ENCODE peak calls at places on chromosomes 12 and 14, in five cellular contexts. One of them, this sample, is unnamed.

GRCh38 chr12:131507094-131507493 is 203.8 kb upstream of the SFSWAP start:
- DNase-seq in fibroblast of the aortic adventitia: no peak
- DNase-seq in CD4-positive, alpha-beta T cell: no peak
- DNase-seq in left ventricle myocardium inferior: no peak
- DNase-seq in OCI-LY7: no peak
- DNase-seq in this sample: peak

GRCh38 chr12:70032076-70032475 is 207.0 kb downstream of the MYRFL start:
- DNase-seq in fibroblast of the aortic adventitia: no peak
- DNase-seq in CD4-positive, alpha-beta T cell: no peak
- DNase-seq in left ventricle myocardium inferior: no peak
- DNase-seq in OCI-LY7: no peak
- DNase-seq in this sample: no peak

GRCh38 chr14:101068293-101068957 is 164.9 kb upstream of the RTL1 start:
- DNase-seq in fibroblast of the aortic adventitia: no peak
- DNase-seq in CD4-positive, alpha-beta T cell: no peak
- DNase-seq in left ventricle myocardium inferior: no peak
- DNase-seq in OCI-LY7: no peak
- DNase-seq in this sample: peak

GRCh38 chr12:77299001-77299400 is 233.6 kb upstream of the E2F7 start:
- DNase-seq in fibroblast of the aortic adventitia: peak
- DNase-seq in CD4-positive, alpha-beta T cell: no peak
- DNase-seq in left ventricle myocardium inferior: no peak
- DNase-seq in OCI-LY7: no peak
- DNase-seq in this sample: no peak

GRCh38 chr12:119988440-119988787 is 622 bp upstream of the BICDL1 start:
- DNase-seq in fibroblast of the aortic adventitia: peak
- DNase-seq in CD4-positive, alpha-beta T cell: no peak
- DNase-seq in left ventricle myocardium inferior: no peak
- DNase-seq in OCI-LY7: no peak
- DNase-seq in this sample: no peak

GRCh38 chr12:28121899-28122655 is 68.2 kb upstream of the CCDC91 start:
- DNase-seq in fibroblast of the aortic adventitia: no peak
- DNase-seq in CD4-positive, alpha-beta T cell: no peak
- DNase-seq in left ventricle myocardium inferior: no peak
- DNase-seq in OCI-LY7: no peak
- DNase-seq in this sample: no peak

GRCh38 chr12:131905640-131906091 is 11.2 kb downstream of the ULK1 start:
- DNase-seq in fibroblast of the aortic adventitia: no peak
- DNase-seq in CD4-positive, alpha-beta T cell: no peak
- DNase-seq in left ventricle myocardium inferior: no peak
- DNase-seq in OCI-LY7: no peak
- DNase-seq in this sample: no peak

GRCh38 chr12:5073838-5074237 is 30.2 kb downstream of the KCNA5 start:
- DNase-seq in fibroblast of the aortic adventitia: peak
- DNase-seq in CD4-positive, alpha-beta T cell: no peak
- DNase-seq in left ventricle myocardium inferior: no peak
- DNase-seq in OCI-LY7: peak
- DNase-seq in this sample: no peak

GRCh38 chr14:106840258-106840657 is 1313.9 kb downstream of the TMEM121 start:
- DNase-seq in fibroblast of the aortic adventitia: no peak
- DNase-seq in CD4-positive, alpha-beta T cell: no peak
- DNase-seq in left ventricle myocardium inferior: no peak
- DNase-seq in OCI-LY7: peak
- DNase-seq in this sample: no peak

GRCh38 chr12:132560421-132560830 is 50.0 kb downstream of the LRCOL1 start:
- DNase-seq in fibroblast of the aortic adventitia: no peak
- DNase-seq in CD4-positive, alpha-beta T cell: no peak
- DNase-seq in left ventricle myocardium inferior: no peak
- DNase-seq in OCI-LY7: peak
- DNase-seq in this sample: peak

GRCh38 chr12:123106640-123107359 is 44.1 kb downstream of the PITPNM2 start:
- DNase-seq in fibroblast of the aortic adventitia: no peak
- DNase-seq in CD4-positive, alpha-beta T cell: no peak
- DNase-seq in left ventricle myocardium inferior: peak
- DNase-seq in OCI-LY7: peak
- DNase-seq in this sample: no peak

GRCh38 chr12:74539261-74539660 is 1.6 kb downstream of the ATXN7L3B start:
- DNase-seq in fibroblast of the aortic adventitia: no peak
- DNase-seq in CD4-positive, alpha-beta T cell: no peak
- DNase-seq in left ventricle myocardium inferior: no peak
- DNase-seq in OCI-LY7: peak
- DNase-seq in this sample: no peak

GRCh38 chr14:65335548-65335947 is 77.0 kb upstream of the FUT8 start:
- DNase-seq in fibroblast of the aortic adventitia: no peak
- DNase-seq in CD4-positive, alpha-beta T cell: no peak
- DNase-seq in left ventricle myocardium inferior: no peak
- DNase-seq in OCI-LY7: no peak
- DNase-seq in this sample: no peak

GRCh38 chr14:69376439-69376838 is 21.7 kb downstream of the ERH start:
- DNase-seq in fibroblast of the aortic adventitia: peak
- DNase-seq in CD4-positive, alpha-beta T cell: no peak
- DNase-seq in left ventricle myocardium inferior: no peak
- DNase-seq in OCI-LY7: no peak
- DNase-seq in this sample: no peak

GRCh38 chr14:92982941-92983340 is 60.0 kb downstream of the CHGA start:
- DNase-seq in fibroblast of the aortic adventitia: no peak
- DNase-seq in CD4-positive, alpha-beta T cell: no peak
- DNase-seq in left ventricle myocardium inferior: no peak
- DNase-seq in OCI-LY7: no peak
- DNase-seq in this sample: no peak

GRCh38 chr12:48084066-48084465 is 21.8 kb downstream of the SENP1 start:
- DNase-seq in fibroblast of the aortic adventitia: peak
- DNase-seq in CD4-positive, alpha-beta T cell: no peak
- DNase-seq in left ventricle myocardium inferior: no peak
- DNase-seq in OCI-LY7: peak
- DNase-seq in this sample: no peak
- TF ChIP-seq CTCF in fibroblast of the aortic adventitia: peak
- TF ChIP-seq CTCF in CD4-positive, alpha-beta T cell: peak
- TF ChIP-seq CTCF in left ventricle myocardium inferior: peak
- TF ChIP-seq CTCF in OCI-LY7: peak
- TF ChIP-seq CTCF in this sample: no peak

DNA sequence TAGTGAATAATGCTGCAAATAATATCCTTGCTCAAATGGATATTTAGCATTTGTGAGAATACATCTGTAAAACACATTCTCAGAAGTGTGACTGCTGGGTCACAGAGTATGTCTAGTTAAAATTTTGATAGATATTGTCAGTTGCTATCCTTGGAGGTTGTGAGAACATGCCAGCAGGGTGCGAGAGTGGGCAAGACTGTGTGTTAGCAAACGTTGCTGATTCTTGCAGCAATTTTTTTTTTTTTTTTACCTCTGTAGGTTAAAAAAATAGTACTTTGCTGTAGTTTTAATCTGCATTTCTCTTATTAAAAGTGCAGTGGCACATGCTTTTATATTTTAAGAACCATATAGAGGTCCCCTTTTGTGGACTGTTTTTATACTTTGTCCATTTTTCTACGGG is 4.5 kb upstream of the NYNRIN start:
- DNase-seq in fibroblast of the aortic adventitia: no peak
- DNase-seq in CD4-positive, alpha-beta T cell: no peak
- DNase-seq in left ventricle myocardium inferior: no peak
- DNase-seq in OCI-LY7: peak
- DNase-seq in this sample: no peak
- TF ChIP-seq CTCF in fibroblast of the aortic adventitia: no peak
- TF ChIP-seq CTCF in CD4-positive, alpha-beta T cell: no peak
- TF ChIP-seq CTCF in left ventricle myocardium inferior: no peak
- TF ChIP-seq CTCF in OCI-LY7: peak
- TF ChIP-seq CTCF in this sample: no peak

DNA sequence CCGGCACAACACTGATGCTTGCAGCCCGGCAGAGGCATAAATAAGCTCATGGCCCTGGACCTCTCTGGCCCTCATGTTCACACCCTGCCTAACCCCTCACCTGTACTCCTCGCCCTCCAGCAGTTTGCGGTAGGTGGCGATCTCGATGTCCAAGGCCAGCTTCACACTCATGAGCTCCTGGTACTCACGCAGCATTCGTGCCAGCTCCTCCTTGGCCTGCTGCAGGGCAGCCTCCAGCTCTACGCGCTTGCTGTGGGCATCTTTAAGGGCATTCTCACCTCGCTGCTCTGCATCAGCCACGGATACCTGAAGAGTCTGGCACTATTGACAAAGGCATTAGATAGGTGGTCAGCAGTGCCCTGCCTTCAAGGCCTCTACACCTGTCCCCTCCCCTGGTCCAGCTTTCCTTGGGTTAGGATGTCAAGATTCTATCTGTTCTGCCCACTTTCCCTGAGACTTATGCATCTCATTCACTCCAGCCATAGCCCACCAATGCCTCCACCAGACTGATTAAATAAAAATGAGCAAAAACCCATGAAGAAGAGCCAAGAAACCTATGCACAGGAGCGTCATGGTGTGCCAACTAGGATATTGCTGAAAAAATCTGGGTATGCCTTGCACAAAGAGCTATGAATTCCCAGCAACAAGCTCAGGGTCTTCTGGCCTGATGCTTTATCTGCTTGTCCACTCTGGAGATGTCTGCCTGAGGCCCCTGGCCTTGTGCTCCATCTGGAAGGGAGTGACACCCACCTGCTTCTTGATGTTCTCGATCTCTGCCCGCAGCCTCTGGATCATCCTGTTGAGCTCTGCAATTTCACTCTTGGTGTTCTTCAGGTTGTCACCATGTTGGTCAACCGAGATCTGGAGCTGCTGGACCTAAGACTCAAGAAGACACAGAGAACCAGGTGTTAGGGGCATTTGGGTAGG is 6.1 kb downstream of the KRT4 start:
- DNase-seq in fibroblast of the aortic adventitia: no peak
- DNase-seq in CD4-positive, alpha-beta T cell: no peak
- DNase-seq in left ventricle myocardium inferior: no peak
- DNase-seq in OCI-LY7: no peak
- DNase-seq in this sample: no peak
- TF ChIP-seq CTCF in fibroblast of the aortic adventitia: no peak
- TF ChIP-seq CTCF in CD4-positive, alpha-beta T cell: no peak
- TF ChIP-seq CTCF in left ventricle myocardium inferior: no peak
- TF ChIP-seq CTCF in OCI-LY7: no peak
- TF ChIP-seq CTCF in this sample: no peak

GRCh38 chr14:32384464-32384863 is 55.4 kb downstream of the AKAP6 start:
- DNase-seq in fibroblast of the aortic adventitia: no peak
- DNase-seq in CD4-positive, alpha-beta T cell: no peak
- DNase-seq in left ventricle myocardium inferior: no peak
- DNase-seq in OCI-LY7: no peak
- DNase-seq in this sample: no peak

GRCh38 chr14:32381869-32382268 is 52.8 kb downstream of the AKAP6 start:
- DNase-seq in fibroblast of the aortic adventitia: peak
- DNase-seq in CD4-positive, alpha-beta T cell: no peak
- DNase-seq in left ventricle myocardium inferior: no peak
- DNase-seq in OCI-LY7: no peak
- DNase-seq in this sample: no peak

GRCh38 chr14:32379447-32379846 is 50.3 kb downstream of the AKAP6 start:
- DNase-seq in fibroblast of the aortic adventitia: no peak
- DNase-seq in CD4-positive, alpha-beta T cell: no peak
- DNase-seq in left ventricle myocardium inferior: no peak
- DNase-seq in OCI-LY7: no peak
- DNase-seq in this sample: no peak

GRCh38 chr14:32383337-32384009 is 54.4 kb downstream of the AKAP6 start:
- DNase-seq in fibroblast of the aortic adventitia: peak
- DNase-seq in CD4-positive, alpha-beta T cell: no peak
- DNase-seq in left ventricle myocardium inferior: no peak
- DNase-seq in OCI-LY7: no peak
- DNase-seq in this sample: no peak

GRCh38 chr14:32382704-32383103 is 53.6 kb downstream of the AKAP6 start:
- DNase-seq in fibroblast of the aortic adventitia: peak
- DNase-seq in CD4-positive, alpha-beta T cell: no peak
- DNase-seq in left ventricle myocardium inferior: no peak
- DNase-seq in OCI-LY7: no peak
- DNase-seq in this sample: peak
- TF ChIP-seq CTCF in fibroblast of the aortic adventitia: peak
- TF ChIP-seq CTCF in CD4-positive, alpha-beta T cell: no peak
- TF ChIP-seq CTCF in left ventricle myocardium inferior: peak
- TF ChIP-seq CTCF in OCI-LY7: peak
- TF ChIP-seq CTCF in this sample: no peak

GRCh38 chr14:54366726-54367707 is 29.8 kb upstream of the CDKN3 start:
- DNase-seq in fibroblast of the aortic adventitia: peak
- DNase-seq in CD4-positive, alpha-beta T cell: peak
- DNase-seq in left ventricle myocardium inferior: no peak
- DNase-seq in OCI-LY7: peak
- DNase-seq in this sample: peak
- TF ChIP-seq CTCF in fibroblast of the aortic adventitia: peak
- TF ChIP-seq CTCF in CD4-positive, alpha-beta T cell: peak
- TF ChIP-seq CTCF in left ventricle myocardium inferior: peak
- TF ChIP-seq CTCF in OCI-LY7: peak
- TF ChIP-seq CTCF in this sample: peak

DNA sequence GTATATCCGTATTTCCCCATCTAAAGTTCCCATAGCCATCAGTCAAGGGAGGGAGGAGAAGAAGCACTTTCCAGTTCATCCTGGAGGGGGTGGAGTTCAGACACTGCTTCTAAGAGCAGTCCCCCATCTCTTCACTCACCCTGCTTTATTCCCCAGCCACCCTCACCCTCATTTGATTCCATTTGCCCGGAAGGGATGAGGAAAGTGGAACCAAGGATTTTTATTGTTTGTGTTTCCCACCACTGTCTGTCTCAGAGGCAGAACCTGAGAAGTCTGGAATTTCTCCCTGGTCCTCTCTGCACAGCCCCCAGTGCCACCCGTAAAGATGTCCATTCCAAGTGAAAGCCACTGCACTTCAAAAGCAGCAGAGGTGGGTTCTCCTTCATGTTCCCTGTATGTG is 134.2 kb upstream of the HIF1A start:
- DNase-seq in fibroblast of the aortic adventitia: peak
- DNase-seq in CD4-positive, alpha-beta T cell: no peak
- DNase-seq in left ventricle myocardium inferior: no peak
- DNase-seq in OCI-LY7: no peak
- DNase-seq in this sample: no peak
- TF ChIP-seq CTCF in fibroblast of the aortic adventitia: peak
- TF ChIP-seq CTCF in CD4-positive, alpha-beta T cell: no peak
- TF ChIP-seq CTCF in left ventricle myocardium inferior: no peak
- TF ChIP-seq CTCF in OCI-LY7: peak
- TF ChIP-seq CTCF in this sample: no peak

GRCh38 chr14:55580401-55581010 is 499 bp downstream of the KTN1 start:
- DNase-seq in fibroblast of the aortic adventitia: no peak
- DNase-seq in CD4-positive, alpha-beta T cell: peak
- DNase-seq in left ventricle myocardium inferior: peak
- DNase-seq in OCI-LY7: peak
- DNase-seq in this sample: peak
- TF ChIP-seq CTCF in fibroblast of the aortic adventitia: no peak
- TF ChIP-seq CTCF in CD4-positive, alpha-beta T cell: no peak
- TF ChIP-seq CTCF in left ventricle myocardium inferior: peak
- TF ChIP-seq CTCF in OCI-LY7: no peak
- TF ChIP-seq CTCF in this sample: no peak